ENCODE peak calls at places on chromosomes 2 and 18, in nine cellular contexts. One of them, this sample, is unnamed.

GRCh38 chr2:79585701-79586428 is 73.0 kb downstream of the CTNNA2 start:
- DNase-seq in HCEC 1CT: no peak
- DNase-seq in RCC 7860: peak; percentile 87
- DNase-seq in Ammon's horn: no peak
- DNase-seq in D721Med: no peak
- DNase-seq in tibial artery: no peak
- DNase-seq in Daoy: no peak
- DNase-seq in endothelial cell: no peak
- DNase-seq in NCI-H510A: no peak
- DNase-seq in this sample: no peak

GRCh38 chr2:26914286-26914962 is 56.0 kb upstream of the MAPRE3 start:
- DNase-seq in HCEC 1CT: no peak
- DNase-seq in RCC 7860: no peak
- DNase-seq in Ammon's horn: no peak
- DNase-seq in D721Med: no peak
- DNase-seq in tibial artery: no peak
- DNase-seq in Daoy: no peak
- DNase-seq in endothelial cell: no peak
- DNase-seq in NCI-H510A: no peak
- DNase-seq in this sample: peak; percentile 72

GRCh38 chr2:177253704-177254103 is 10.8 kb downstream of the NFE2L2 start:
- DNase-seq in HCEC 1CT: no peak
- DNase-seq in RCC 7860: no peak
- DNase-seq in Ammon's horn: no peak
- DNase-seq in D721Med: no peak
- DNase-seq in tibial artery: no peak
- DNase-seq in Daoy: no peak
- DNase-seq in endothelial cell: no peak
- DNase-seq in NCI-H510A: no peak
- DNase-seq in this sample: no peak

GRCh38 chr2:100179806-100180205 is 37.4 kb upstream of the AFF3 start:
- DNase-seq in HCEC 1CT: no peak
- DNase-seq in RCC 7860: no peak
- DNase-seq in Ammon's horn: no peak
- DNase-seq in D721Med: no peak
- DNase-seq in tibial artery: no peak
- DNase-seq in Daoy: no peak
- DNase-seq in endothelial cell: no peak
- DNase-seq in NCI-H510A: no peak
- DNase-seq in this sample: no peak

GRCh38 chr2:240183370-240184197 is 43.1 kb upstream of the OTOS start:
- DNase-seq in HCEC 1CT: no peak
- DNase-seq in RCC 7860: no peak
- DNase-seq in Ammon's horn: no peak
- DNase-seq in D721Med: no peak
- DNase-seq in tibial artery: peak; percentile 47
- DNase-seq in Daoy: no peak
- DNase-seq in endothelial cell: no peak
- DNase-seq in NCI-H510A: no peak
- DNase-seq in this sample: no peak

GRCh38 chr2:5021148-5021547 is 671.0 kb upstream of the SOX11 start:
- DNase-seq in HCEC 1CT: no peak
- DNase-seq in RCC 7860: no peak
- DNase-seq in Ammon's horn: no peak
- DNase-seq in D721Med: no peak
- DNase-seq in tibial artery: no peak
- DNase-seq in Daoy: no peak
- DNase-seq in endothelial cell: no peak
- DNase-seq in NCI-H510A: peak; percentile 3
- DNase-seq in this sample: no peak

GRCh38 chr2:101692037-101692436 is 5.5 kb upstream of the MAP4K4 start:
- DNase-seq in HCEC 1CT: no peak
- DNase-seq in RCC 7860: no peak
- DNase-seq in Ammon's horn: peak; percentile 41
- DNase-seq in D721Med: no peak
- DNase-seq in tibial artery: no peak
- DNase-seq in Daoy: no peak
- DNase-seq in endothelial cell: no peak
- DNase-seq in NCI-H510A: no peak
- DNase-seq in this sample: no peak

GRCh38 chr18:70413455-70413854 is 124.6 kb downstream of the SOCS6 start:
- DNase-seq in HCEC 1CT: no peak
- DNase-seq in RCC 7860: no peak
- DNase-seq in Ammon's horn: no peak
- DNase-seq in D721Med: no peak
- DNase-seq in tibial artery: no peak
- DNase-seq in Daoy: no peak
- DNase-seq in endothelial cell: no peak
- DNase-seq in NCI-H510A: no peak
- DNase-seq in this sample: no peak

GRCh38 chr2:27807476-27807875 is 36.0 kb downstream of the MRPL33 start:
- DNase-seq in HCEC 1CT: peak; percentile 38
- DNase-seq in RCC 7860: peak; percentile 30
- DNase-seq in Ammon's horn: no peak
- DNase-seq in D721Med: no peak
- DNase-seq in tibial artery: no peak
- DNase-seq in Daoy: peak; percentile 54
- DNase-seq in endothelial cell: peak; percentile 44
- DNase-seq in NCI-H510A: no peak
- DNase-seq in this sample: no peak

GRCh38 chr2:200812122-200813022 is 662 bp downstream of the BZW1 start:
- DNase-seq in HCEC 1CT: peak; percentile 75
- DNase-seq in RCC 7860: peak; percentile 39
- DNase-seq in Ammon's horn: peak; percentile 51
- DNase-seq in D721Med: no peak
- DNase-seq in tibial artery: peak; percentile 87
- DNase-seq in Daoy: peak; percentile 77
- DNase-seq in endothelial cell: peak; percentile 78
- DNase-seq in NCI-H510A: peak; percentile 44
- DNase-seq in this sample: no peak

GRCh38 chr18:62294073-62294472 is 31.0 kb upstream of the TNFRSF11A start:
- DNase-seq in HCEC 1CT: no peak
- DNase-seq in RCC 7860: no peak
- DNase-seq in Ammon's horn: no peak
- DNase-seq in D721Med: no peak
- DNase-seq in tibial artery: no peak
- DNase-seq in Daoy: no peak
- DNase-seq in endothelial cell: no peak
- DNase-seq in NCI-H510A: no peak
- DNase-seq in this sample: no peak

This sample was measured in vagina.